ENCODE peak calls at places on chromosomes 5 and 9, in nine cellular contexts. I, W, A, L, R, D, E, Q and C are unnamed samples.

GRCh38 chr9:110619831-110620230 is 40.3 kb upstream of the SVEP1 start:
- DNase-seq in I (no peak), W (no peak), A (no peak), L (no peak), R (no peak), D (no peak), E (no peak), Q (no peak), C (no peak)

GRCh38 chr5:8188874-8189588 is 320.1 kb downstream of the MTRR start:
- DNase-seq in I (peak; percentile 59), W (peak; percentile 4), A (no peak), L (no peak), R (no peak), D (no peak), E (no peak), Q (no peak), C (no peak)

GRCh38 chr5:75617746-75618352 is 6.6 kb downstream of the ANKDD1B start:
- DNase-seq in I (no peak), W (no peak), A (no peak), L (no peak), R (no peak), D (no peak), E (no peak), Q (no peak), C (no peak)

GRCh38 chr5:134511796-134512660 is 13.4 kb upstream of the JADE2 start:
- DNase-seq in I (peak; percentile 72), W (peak; percentile 47), A (peak; percentile 9), L (peak; percentile 57), R (peak; percentile 83), D (peak; percentile 63), E (peak; percentile 76), Q (peak; percentile 35), C (peak; percentile 95)

GRCh38 chr9:86187121-86187520 is 72.3 kb downstream of the C9orf153 start:
- DNase-seq in I (no peak), W (no peak), A (no peak), L (peak; percentile 62), R (peak; percentile 77), D (no peak), E (peak; percentile 55), Q (no peak), C (peak; percentile 36)

GRCh38 chr9:5628530-5629311 is at the start of gene RIC1:
- DNase-seq in I (peak; percentile 92), W (peak; percentile 99), A (peak; percentile 73), L (peak; percentile 92), R (peak; percentile 95), D (peak; percentile 89), E (peak; percentile 83), Q (peak; percentile 75), C (peak; percentile 89)

GRCh38 chr5:93755716-93756115 is 14.3 kb upstream of the POU5F2 start:
- DNase-seq in I (no peak), W (no peak), A (no peak), L (no peak), R (no peak), D (no peak), E (no peak), Q (no peak), C (no peak)

GRCh38 chr9:38263534-38263933 is 129.0 kb upstream of the ALDH1B1 start:
- DNase-seq in I (no peak), W (no peak), A (no peak), L (no peak), R (no peak), D (no peak), E (no peak), Q (no peak), C (peak; percentile 43)

GRCh38 chr9:76757274-76757673 is 7.0 kb upstream of the PCA3 start:
- DNase-seq in I (no peak), W (no peak), A (no peak), L (no peak), R (no peak), D (no peak), E (no peak), Q (no peak), C (no peak)

GRCh38 chr9:76761448-76761847 is 2.8 kb upstream of the PCA3 start:
- DNase-seq in I (no peak), W (no peak), A (no peak), L (no peak), R (no peak), D (no peak), E (no peak), Q (peak; percentile 15), C (peak; percentile 10)

GRCh38 chr9:76759726-76760125 is 4.5 kb upstream of the PCA3 start:
- DNase-seq in I (peak; percentile 39), W (no peak), A (no peak), L (no peak), R (no peak), D (no peak), E (no peak), Q (no peak), C (no peak)

GRCh38 chr9:76758476-76758875 is 5.8 kb upstream of the PCA3 start:
- DNase-seq in I (no peak), W (no peak), A (no peak), L (no peak), R (no peak), D (no peak), E (no peak), Q (no peak), C (no peak)

DNA sequence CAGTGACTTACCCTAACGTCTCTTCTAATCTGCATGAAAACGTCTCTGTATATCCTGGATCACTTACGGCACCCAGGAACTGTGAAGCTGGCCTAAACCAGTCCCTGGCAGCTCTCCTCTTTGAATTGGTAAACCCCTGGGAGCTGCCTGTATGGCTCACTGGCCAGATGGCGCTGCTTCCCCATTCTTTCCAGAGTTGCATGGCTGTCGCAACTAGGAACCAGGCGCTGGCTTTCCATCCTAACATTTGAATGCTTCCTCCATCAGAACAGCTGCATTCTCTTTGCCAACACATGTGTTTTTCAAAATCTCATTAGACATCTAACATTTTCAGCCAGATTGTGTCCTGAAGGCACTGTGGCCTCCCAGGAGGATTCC is 8.0 kb upstream of the PCA3 start:
- DNase-seq in I (peak; percentile 57), W (peak; percentile 63), A (no peak), L (peak; percentile 24), R (peak; percentile 59), D (no peak), E (peak; percentile 69), Q (peak; percentile 15), C (peak; percentile 48)
- TF ChIP-seq CTCF in I (no peak), W (peak; percentile 38), A (no peak), L (no peak), R (peak; percentile 59), D (no peak), E (no peak), Q (peak; percentile 30), C (no peak)

DNA sequence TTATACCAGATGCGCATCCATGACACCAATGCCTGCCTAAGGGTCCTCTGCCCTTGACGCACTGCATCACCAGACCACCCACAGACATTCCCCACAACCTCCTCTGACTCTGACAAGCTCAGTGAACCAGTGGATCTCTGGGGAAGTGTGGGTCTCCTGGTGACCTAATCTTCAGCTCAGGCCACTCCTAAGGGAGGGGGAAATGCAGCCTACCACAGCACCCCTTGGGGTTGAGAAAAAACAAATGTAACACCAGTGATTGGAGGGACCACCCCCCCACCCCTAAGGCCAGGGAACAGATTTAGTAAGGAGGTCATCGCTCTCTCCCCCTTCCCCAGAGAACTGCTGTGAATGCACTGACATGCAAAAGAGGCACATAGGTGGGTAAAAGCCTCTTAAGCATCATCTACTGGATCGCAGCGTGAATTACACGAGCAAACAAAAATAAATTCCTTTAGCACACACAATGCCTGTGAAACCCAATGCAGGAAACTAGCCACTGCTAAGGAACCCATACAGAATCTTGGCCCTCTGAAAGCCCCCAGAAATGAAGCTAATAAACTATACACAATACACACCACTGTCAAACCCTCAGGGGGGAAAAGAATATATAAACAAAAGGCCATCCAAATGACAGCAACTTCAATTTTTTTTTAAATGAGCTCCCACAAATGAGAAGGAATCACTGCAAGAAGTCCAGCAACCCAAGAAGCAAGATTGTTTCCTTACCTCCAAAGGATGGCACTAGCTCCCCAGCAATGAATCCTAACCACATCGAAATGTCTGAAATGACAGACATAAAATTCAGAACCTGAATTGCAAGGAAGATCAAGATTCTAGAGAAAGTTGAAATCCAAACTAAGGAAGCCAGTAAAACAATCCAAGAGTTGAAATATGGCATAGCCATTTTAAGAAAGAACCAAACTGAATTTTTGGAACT is 513.7 kb upstream of the PTGER4 start:
- DNase-seq in I (no peak), W (peak; percentile 31), A (no peak), L (no peak), R (peak; percentile 26), D (no peak), E (no peak), Q (no peak), C (peak; percentile 14)
- TF ChIP-seq CTCF in I (no peak), W (no peak), A (no peak), L (no peak), R (no peak), D (no peak), E (no peak), Q (no peak), C (peak; percentile 16)

DNA sequence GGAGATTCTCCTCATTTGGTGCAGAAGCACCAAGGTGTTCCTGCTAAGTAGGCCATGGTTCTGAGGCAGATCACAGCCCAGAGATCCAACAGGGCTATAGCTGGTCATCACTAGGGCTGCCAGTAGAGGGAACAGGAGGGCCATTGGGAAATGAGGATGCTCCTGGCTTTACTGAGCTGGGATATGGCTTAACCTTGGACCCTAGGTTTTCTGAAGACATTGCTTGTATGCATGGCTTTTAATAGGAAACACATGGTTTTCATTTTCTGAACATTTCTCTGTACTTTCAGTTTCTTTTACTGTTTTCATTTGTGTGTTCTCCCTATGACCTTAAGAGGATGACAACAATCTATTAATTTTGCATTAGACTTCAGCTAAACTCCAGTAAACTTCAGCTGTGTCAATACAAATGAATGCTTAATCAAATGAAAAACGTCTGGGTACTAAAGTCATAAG is at the start of gene IFNW1:
- DNase-seq in I (no peak), W (no peak), A (no peak), L (no peak), R (no peak), D (no peak), E (no peak), Q (no peak), C (no peak)
- TF ChIP-seq CTCF in I (no peak), W (peak; percentile 31), A (no peak), L (peak; percentile 11), R (peak; percentile 55), D (no peak), E (no peak), Q (peak; percentile 14), C (no peak)

GRCh38 chr9:35730486-35730854 is 1.5 kb downstream of the TLN1 start:
- DNase-seq in I (no peak), W (no peak), A (no peak), L (no peak), R (no peak), D (no peak), E (no peak), Q (no peak), C (no peak)

GRCh38 chr9:35731415-35732184 is 395 bp downstream of the TLN1 start:
- DNase-seq in I (no peak), W (peak; percentile 27), A (no peak), L (no peak), R (no peak), D (no peak), E (no peak), Q (peak; percentile 62), C (no peak)

GRCh38 chr9:35733109-35733541 is 659 bp downstream of the CREB3 start:
- DNase-seq in I (peak; percentile 62), W (peak; percentile 51), A (no peak), L (peak; percentile 54), R (peak; percentile 78), D (no peak), E (peak; percentile 63), Q (peak; percentile 87), C (peak; percentile 66)

GRCh38 chr9:35734096-35734495 is 1.6 kb downstream of the CREB3 start:
- DNase-seq in I (no peak), W (no peak), A (no peak), L (no peak), R (no peak), D (no peak), E (no peak), Q (no peak), C (no peak)

GRCh38 chr9:35732185-35733108 is at the start of the genes CREB3 and TLN1:
- DNase-seq in I (peak; percentile 99), W (peak; percentile 97), A (peak; percentile 92), L (peak; percentile 98), R (peak; percentile 97), D (peak; percentile 99), E (peak; percentile 95), Q (peak; percentile 100), C (peak; percentile 99)
- TF ChIP-seq CTCF in I (no peak), W (no peak), A (peak; percentile 10), L (no peak), R (no peak), D (no peak), E (no peak), Q (peak; percentile 70), C (no peak)